ENCODE peak calls at places on chromosomes 6 and 20, in six cellular contexts. F, X, E, T, O and L are unnamed samples.
A peak's percentile ranks its signal among the peaks of the same experiment; 100 is the strongest.

GRCh38 chr6:255418-256090 is 36.7 kb upstream of the DUSP22 start:
- DNase-seq in F (no peak), X (no peak), E (no peak), T (no peak), O (no peak), L (no peak)

GRCh38 chr6:159693894-159694545 is 979 bp upstream of the SOD2 start:
- DNase-seq in F (no peak), X (no peak), E (peak; percentile 73), T (peak; percentile 62), O (no peak), L (peak; percentile 51)

GRCh38 chr6:112360498-112360897 is 13.4 kb downstream of the RFPL4B start:
- DNase-seq in F (no peak), X (no peak), E (no peak), T (no peak), O (no peak), L (no peak)

GRCh38 chr6:152557502-152557901 is 79.7 kb downstream of the SYNE1 start:
- DNase-seq in F (no peak), X (no peak), E (no peak), T (no peak), O (no peak), L (no peak)

GRCh38 chr6:167687035-167687720 is 139.5 kb upstream of the AFDN start:
- DNase-seq in F (no peak), X (no peak), E (no peak), T (no peak), O (no peak), L (no peak)

GRCh38 chr6:39007575-39007974 is 41.0 kb upstream of the GLP1R start:
- DNase-seq in F (no peak), X (no peak), E (no peak), T (peak; percentile 88), O (no peak), L (no peak)

GRCh38 chr20:17636523-17637412 is 45.3 kb downstream of the RRBP1 start:
- DNase-seq in F (no peak), X (no peak), E (no peak), T (no peak), O (no peak), L (no peak)

GRCh38 chr6:86118271-86118670 is 475.6 kb upstream of the SYNCRIP start:
- DNase-seq in F (no peak), X (no peak), E (no peak), T (no peak), O (no peak), L (no peak)

GRCh38 chr6:44064089-44064947 is 62.9 kb downstream of the MRPL14 start:
- DNase-seq in F (no peak), X (no peak), E (peak; percentile 56), T (peak; percentile 92), O (no peak), L (peak; percentile 80)

GRCh38 chr6:35049346-35049745 is 91.8 kb downstream of the TCP11 start:
- DNase-seq in F (no peak), X (no peak), E (no peak), T (no peak), O (no peak), L (no peak)

GRCh38 chr6:35049885-35050284 is 91.3 kb downstream of the TCP11 start:
- DNase-seq in F (no peak), X (no peak), E (no peak), T (peak; percentile 26), O (no peak), L (no peak)

GRCh38 chr6:35047265-35048011 is 93.7 kb downstream of the TCP11 start:
- DNase-seq in F (no peak), X (no peak), E (no peak), T (no peak), O (no peak), L (no peak)

GRCh38 chr6:35048031-35048613 is 93.0 kb downstream of the TCP11 start:
- DNase-seq in F (no peak), X (no peak), E (no peak), T (no peak), O (no peak), L (no peak)

GRCh38 chr6:35048631-35049083 is 92.5 kb downstream of the TCP11 start:
- DNase-seq in F (no peak), X (no peak), E (no peak), T (no peak), O (no peak), L (peak; percentile 26)
- TF ChIP-seq POLR2A in F (no peak), X (no peak), E (no peak), T (no peak), O (no peak), L (no peak)

GRCh38 chr6:83536647-83537589 is 24.6 kb downstream of the PRSS35 start:
- DNase-seq in F (no peak), X (no peak), E (no peak), T (no peak), O (no peak), L (no peak)
- H3K36me3 ChIP-seq in F (no peaks in the 10 kb centered on the region), X (no peaks in the 10 kb centered on the region), E (no peaks in the 10 kb centered on the region), T (no peaks in the 10 kb centered on the region), O (no peaks in the 10 kb centered on the region), L (no peaks in the 10 kb centered on the region)

DNA sequence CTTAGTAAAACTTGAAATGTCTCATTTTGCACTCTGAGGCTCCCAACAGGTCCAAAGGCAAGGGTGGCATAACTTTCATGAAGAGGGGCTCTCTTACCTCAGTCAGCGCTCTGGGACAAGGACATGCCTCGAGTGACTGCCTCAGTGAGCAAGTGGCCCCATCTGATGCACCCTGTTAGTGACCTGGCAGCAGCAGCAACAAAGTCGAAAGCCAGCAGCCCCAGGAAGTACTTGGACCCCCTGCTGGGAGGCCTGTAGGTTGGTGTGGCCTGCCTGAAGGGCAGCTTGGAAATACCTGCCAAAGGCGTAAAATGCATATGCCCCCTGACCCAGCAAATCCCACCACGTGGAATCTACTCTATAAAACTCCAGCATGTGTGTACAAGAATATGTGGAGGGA is 13.2 kb downstream of the MAP1LC3A start:
- DNase-seq in F (no peak), X (no peak), E (no peak), T (no peak), O (no peak), L (no peak)
- H3K4me3 ChIP-seq in F (no peak overlapping the region), X (no peak overlapping the region), E (no peak overlapping the region), T (no peak overlapping the region), O (no peak overlapping the region), L (no peak overlapping the region)

GRCh38 chr6:105952326-105952725 is 133.8 kb upstream of the PRDM1 start:
- DNase-seq in F (no peak), X (no peak), E (no peak), T (no peak), O (no peak), L (no peak)

GRCh38 chr6:105954148-105954547 is 132.0 kb upstream of the PRDM1 start:
- DNase-seq in F (no peak), X (no peak), E (no peak), T (no peak), O (no peak), L (no peak)

GRCh38 chr6:105949939-105950582 is 136.1 kb upstream of the PRDM1 start:
- DNase-seq in F (no peak), X (no peak), E (no peak), T (no peak), O (no peak), L (no peak)

GRCh38 chr6:105952762-105953700 is 133.1 kb upstream of the PRDM1 start:
- DNase-seq in F (no peak), X (no peak), E (no peak), T (no peak), O (no peak), L (no peak)

DNA sequence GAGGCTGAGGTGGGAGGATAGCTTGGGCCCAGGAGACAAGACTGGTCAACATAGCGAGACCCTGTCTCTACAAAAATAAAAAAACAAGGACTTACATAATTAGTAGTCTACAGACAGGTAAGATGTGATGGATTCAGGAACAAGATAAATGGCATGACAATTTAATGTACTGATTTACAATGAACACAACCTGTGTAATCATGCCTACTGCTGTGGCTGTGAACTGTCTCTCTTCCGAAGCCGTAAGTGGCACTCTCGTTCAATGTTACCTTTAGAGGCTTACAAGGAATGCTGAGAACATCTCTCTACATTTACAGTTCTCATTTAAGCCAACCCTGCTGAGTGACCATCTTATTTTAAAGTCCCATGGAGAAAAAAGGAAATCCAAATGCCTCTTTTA is 134.8 kb upstream of the PRDM1 start:
- DNase-seq in F (no peak), X (no peak), E (no peak), T (no peak), O (no peak), L (no peak)
- TF ChIP-seq POLR2A in F (no peak), X (no peak), E (no peak), T (no peak), O (no peak), L (no peak)

GRCh38 chr20:38418509-38419204 is 16.5 kb downstream of the SNHG17 start:
- DNase-seq in F (no peak), X (no peak), E (no peak), T (no peak), O (no peak), L (no peak)
- H3K36me3 ChIP-seq in F (peaks cover 91% of the 10 kb centered on the region), X (peaks cover 11% of the 10 kb centered on the region), E (peaks cover 48% of the 10 kb centered on the region), T (peaks cover 73% of the 10 kb centered on the region), O (peaks cover 36% of the 10 kb centered on the region), L (no peaks in the 10 kb centered on the region)

GRCh38 chr20:45257161-45257560 is 2.8 kb upstream of the SLPI start:
- DNase-seq in F (no peak), X (no peak), E (no peak), T (no peak), O (no peak), L (no peak)

GRCh38 chr20:45251884-45252571 is 2.3 kb downstream of the SLPI start:
- DNase-seq in F (no peak), X (no peak), E (no peak), T (no peak), O (no peak), L (no peak)

GRCh38 chr20:45257711-45258110 is 3.3 kb upstream of the SLPI start:
- DNase-seq in F (no peak), X (no peak), E (no peak), T (no peak), O (no peak), L (no peak)

GRCh38 chr20:45254867-45255266 is 503 bp upstream of the SLPI start:
- DNase-seq in F (no peak), X (no peak), E (peak; percentile 37), T (no peak), O (no peak), L (no peak)

DNA sequence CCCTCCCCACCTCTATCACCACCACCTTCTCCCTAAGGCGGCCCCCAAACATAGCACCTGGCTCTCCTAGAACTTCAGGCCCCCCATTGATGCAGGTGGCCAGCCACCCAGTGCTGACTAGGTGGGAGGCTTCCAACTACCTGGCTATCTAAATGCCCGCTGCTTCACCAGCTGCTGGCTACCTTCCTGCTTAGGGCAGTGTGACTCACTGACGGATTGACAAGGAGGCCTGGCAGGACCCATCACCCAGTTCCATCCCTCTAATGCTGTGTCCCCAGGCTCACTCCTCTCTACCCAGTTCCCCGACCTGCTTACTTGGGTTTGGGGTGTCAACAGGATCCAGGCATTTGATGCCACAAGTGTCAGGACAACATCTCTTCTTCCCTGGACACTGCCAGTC is 1.1 kb downstream of the SLPI start:
- DNase-seq in F (no peak), X (no peak), E (no peak), T (no peak), O (no peak), L (no peak)
- H3K4me3 ChIP-seq in F (peak overlapping the region; percentile 15), X (no peak overlapping the region), E (no peak overlapping the region), T (no peak overlapping the region), O (no peak overlapping the region), L (no peak overlapping the region)